ENCODE peak calls at places on chromosomes 11 and 22, in seven cellular contexts. Y is testis; F is Peyer's patch; G is cardiac fibroblast; V is endothelial cell; U is CD4-positive, alpha-beta T cell; W is omental fat pad. A is an unnamed sample.

GRCh38 chr11:68936676-68937620 is 33.3 kb downstream of the IGHMBP2 start:
- DNase-seq in V (no peak), U (no peak), Y (no peak), F (no peak), G (no peak), W (no peak), A (peak)

GRCh38 chr11:93525601-93526000 is 17.6 kb downstream of the SMCO4 start:
- DNase-seq in W (no peak), Y (no peak), F (no peak), G (peak), U (no peak), V (no peak), A (no peak)

GRCh38 chr11:8914661-8915018 is 3.7 kb downstream of the AKIP1 start:
- DNase-seq in U (no peak), G (no peak), W (no peak), V (no peak), F (no peak), Y (no peak), A (no peak)

GRCh38 chr11:77512092-77512491 is 38.2 kb upstream of the PAK1 start:
- DNase-seq in U (no peak), G (no peak), V (no peak), W (no peak), Y (no peak), F (no peak), A (no peak)

GRCh38 chr11:115455606-115456005 is 48.6 kb downstream of the CADM1 start:
- DNase-seq in Y (no peak), V (no peak), W (no peak), F (no peak), U (no peak), G (no peak), A (no peak)

GRCh38 chr11:29538339-29539036 is 478.3 kb downstream of the KCNA4 start:
- DNase-seq in V (no peak), Y (no peak), G (no peak), U (no peak), W (no peak), F (no peak), A (no peak)

GRCh38 chr11:62013266-62014157 is 46.1 kb upstream of the FTH1 start:
- DNase-seq in G (no peak), V (no peak), Y (no peak), W (no peak), F (no peak), U (no peak), A (no peak)

GRCh38 chr22:49016909-49017768 is 810.5 kb downstream of the BRD1 start:
- DNase-seq in Y (no peak), W (peak), F (no peak), G (no peak), V (no peak), U (no peak), A (no peak)

GRCh38 chr11:112511906-112512305 is 251.2 kb upstream of the PLET1 start:
- DNase-seq in F (no peak), V (no peak), W (no peak), G (no peak), U (no peak), Y (no peak), A (no peak)

GRCh38 chr11:78168539-78169477 is 19.6 kb downstream of the KCTD21 start:
- DNase-seq in U (no peak), Y (peak), V (peak), F (peak), G (peak), W (no peak), A (no peak)

GRCh38 chr22:37716708-37717107 is 19.9 kb downstream of the TRIOBP start:
- DNase-seq in F (no peak), V (no peak), G (peak), U (no peak), Y (no peak), W (no peak), A (no peak)

GRCh38 chr11:118634435-118635236 is 27.2 kb downstream of the PHLDB1 start:
- DNase-seq in G (peak), U (no peak), F (peak), Y (peak), W (no peak), V (peak), A (no peak)

GRCh38 chr11:69892237-69892985 is 73.2 kb upstream of the FGF3 start:
- DNase-seq in Y (no peak), W (no peak), G (no peak), F (no peak), U (no peak), V (peak), A (no peak)

GRCh38 chr11:29184939-29185890 is 831.6 kb downstream of the KCNA4 start:
- DNase-seq in U (no peak), V (no peak), Y (no peak), G (peak), W (no peak), F (no peak), A (no peak)

GRCh38 chr11:116727990-116728389 is 44.8 kb downstream of the BUD13 start:
- DNase-seq in U (no peak), V (no peak), G (no peak), F (no peak), W (no peak), Y (no peak), A (no peak)

GRCh38 chr11:67652965-67653845 is 2.7 kb upstream of the ACY3 start:
- DNase-seq in G (no peak), U (no peak), Y (no peak), V (no peak), W (no peak), F (peak), A (no peak)

GRCh38 chr11:115496892-115497291 is 7.3 kb downstream of the CADM1 start:
- DNase-seq in G (no peak), W (no peak), V (no peak), F (no peak), U (no peak), Y (no peak), A (no peak)

GRCh38 chr22:48948575-48949170 is 879.0 kb downstream of the BRD1 start:
- DNase-seq in G (no peak), V (no peak), U (no peak), F (peak), W (no peak), Y (peak), A (no peak)

GRCh38 chr22:33272180-33272579 is 214.0 kb upstream of the SYN3 start:
- DNase-seq in Y (no peak), W (no peak), F (no peak), G (no peak), U (no peak), V (no peak), A (no peak)

GRCh38 chr11:2910401-2910955 is 18.7 kb downstream of the PHLDA2 start:
- DNase-seq in U (no peak), V (no peak), G (no peak), F (no peak), Y (no peak), W (no peak), A (no peak)

GRCh38 chr11:45885921-45886721 is 670 bp downstream of the MAPK8IP1 start:
- DNase-seq in G (no peak), Y (no peak), V (no peak), F (no peak), U (no peak), W (no peak), A (no peak)

GRCh38 chr22:23384899-23385298 is 195.2 kb downstream of the IGLL1 start:
- DNase-seq in G (no peak), U (no peak), V (no peak), Y (no peak), F (no peak), W (no peak), A (no peak)

GRCh38 chr11:131465746-131466145 is 95.3 kb downstream of the NTM start:
- DNase-seq in W (no peak), V (peak), F (no peak), Y (no peak), G (no peak), U (no peak), A (no peak)
- TF ChIP-seq CTCF in W (no peak), V (peak), F (no peak), Y (no peak), G (no peak), U (no peak), A (no peak)

GRCh38 chr22:29837780-29838598 is at the start of gene ASCC2:
- DNase-seq in W (peak), G (peak), U (peak), F (peak), Y (peak), V (peak), A (peak)
- TF ChIP-seq CTCF in W (no peak), G (no peak), U (no peak), F (no peak), Y (peak), V (no peak), A (no peak)

DNA sequence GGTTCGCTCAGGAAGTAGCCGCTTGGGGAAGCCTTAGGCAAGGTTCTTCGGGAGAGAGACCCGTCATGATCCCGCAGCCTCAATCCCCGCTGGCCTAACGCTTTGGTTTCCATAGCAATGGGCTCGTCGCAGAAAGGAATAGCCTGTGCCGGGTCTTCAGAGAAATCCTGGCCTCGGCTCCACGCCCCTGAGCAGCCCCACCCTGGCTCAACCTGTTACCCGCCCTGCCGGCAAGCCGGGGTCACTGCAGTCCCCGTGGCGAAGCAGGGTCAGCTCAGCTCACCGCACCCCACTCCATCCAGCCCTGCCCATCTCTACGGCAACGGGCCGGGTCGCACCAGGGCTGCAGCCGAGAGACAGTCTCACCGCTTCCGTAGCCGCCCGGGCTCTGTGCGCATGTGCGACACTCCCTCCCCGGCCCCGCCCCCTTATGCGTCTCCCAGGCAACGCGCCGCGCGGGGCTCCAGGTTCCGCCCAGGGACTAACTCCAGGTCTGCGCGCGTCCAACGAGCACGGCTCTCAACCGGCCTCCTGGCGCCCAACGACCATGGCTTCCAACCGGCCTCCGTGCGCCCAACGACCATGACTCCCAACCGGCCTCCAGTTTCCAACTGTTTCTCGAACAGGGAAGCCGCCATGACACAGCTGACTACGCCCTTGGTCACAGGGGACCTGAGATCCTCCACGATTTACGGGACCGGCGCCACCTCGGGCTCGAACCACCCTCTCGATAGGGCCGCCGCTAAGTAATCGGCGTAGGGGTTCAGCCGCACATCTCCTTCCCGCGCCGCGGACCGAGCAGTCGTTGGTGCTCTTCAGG is at the start of gene DUSP18:
- DNase-seq in G (peak), W (peak), U (peak), Y (peak), F (peak), V (peak), A (peak)
- TF ChIP-seq CTCF in G (peak), W (no peak), U (no peak), Y (peak), F (peak), V (peak), A (peak)

DNA sequence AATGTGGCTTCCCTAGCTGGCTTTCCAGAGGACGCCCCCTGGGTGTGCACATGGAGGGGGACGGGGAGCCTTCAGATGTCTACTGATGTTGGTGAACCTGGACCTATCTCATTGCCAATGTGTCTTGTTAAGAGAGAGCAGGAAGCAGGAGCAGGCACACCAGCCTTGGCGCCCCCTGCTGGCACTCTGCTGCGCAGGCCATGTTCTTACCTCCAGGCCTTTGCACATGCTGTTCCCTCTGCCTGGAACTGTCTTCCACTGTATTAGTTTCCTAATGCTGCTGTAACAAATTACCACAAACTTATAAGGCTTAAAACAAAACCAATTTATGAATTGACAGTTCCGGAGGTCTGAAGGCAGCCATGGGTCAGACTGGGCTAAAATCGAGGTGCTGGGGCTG is 23.6 kb upstream of the MN1 start:
- DNase-seq in U (no peak), V (no peak), Y (peak), W (no peak), F (no peak), G (peak), A (no peak)
- TF ChIP-seq CTCF in U (no peak), V (peak), Y (no peak), W (no peak), F (no peak), G (peak), A (no peak)

DNA sequence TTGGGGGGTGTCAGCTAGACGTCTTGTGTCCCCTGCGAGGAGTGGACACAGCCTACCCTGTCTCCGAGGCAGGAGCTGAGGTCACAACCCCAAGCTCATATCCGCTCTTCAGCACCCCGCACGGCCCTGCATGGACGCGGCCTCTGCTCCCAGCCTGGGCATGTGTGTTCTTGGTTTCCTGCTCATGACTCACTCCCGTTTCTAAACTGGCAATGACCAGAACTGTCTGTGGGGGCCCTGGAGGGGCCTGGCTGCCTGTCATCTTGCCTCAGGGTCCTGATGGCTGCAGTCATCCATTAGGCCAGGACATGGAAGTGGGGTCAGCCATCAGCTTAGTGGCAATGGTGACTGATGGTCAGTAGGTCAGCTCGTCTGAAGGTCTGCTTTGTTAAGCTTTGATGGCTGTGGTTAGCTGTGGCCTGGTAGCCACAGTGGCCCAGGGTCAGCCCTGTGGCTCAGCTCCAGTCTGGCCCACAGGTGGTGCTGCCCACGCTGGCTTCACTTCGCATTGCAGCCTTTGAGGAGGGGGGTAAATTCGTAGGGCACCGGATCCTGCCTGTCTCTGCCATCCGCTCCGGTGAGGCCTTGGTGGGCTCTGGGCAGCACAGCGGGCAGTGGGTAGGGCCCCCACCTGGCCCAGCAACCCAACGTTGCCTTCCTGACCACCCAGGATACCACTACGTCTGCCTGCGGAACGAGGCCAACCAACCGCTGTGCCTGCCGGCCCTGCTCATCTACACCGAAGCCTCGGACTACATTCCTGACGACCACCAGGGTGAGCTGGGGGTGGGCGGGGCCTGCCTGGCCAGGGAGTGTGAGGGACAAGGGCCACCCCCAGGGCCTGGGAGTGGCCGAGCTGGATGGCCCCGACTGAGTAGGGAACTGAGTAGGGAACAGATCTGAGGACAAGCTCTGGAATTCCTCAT is 12.0 kb downstream of the PLCB3 start:
- DNase-seq in G (peak), Y (no peak), U (no peak), F (no peak), W (no peak), V (no peak), A (no peak)
- TF ChIP-seq CTCF in G (no peak), Y (no peak), U (no peak), F (no peak), W (no peak), V (no peak), A (no peak)

GRCh38 chr11:19951558-19952083 is 208.7 kb downstream of the DBX1 start:
- DNase-seq in V (peak), Y (no peak), F (no peak), W (no peak), G (peak), U (no peak), A (peak)
- TF ChIP-seq CTCF in V (peak), Y (peak), F (no peak), W (no peak), G (peak), U (peak), A (peak)

GRCh38 chr22:17890892-17891291 is 116.6 kb upstream of the BID start:
- DNase-seq in W (no peak), F (no peak), Y (no peak), G (no peak), V (no peak), U (no peak), A (no peak)

GRCh38 chr22:17891427-17892167 is 117.3 kb upstream of the BID start:
- DNase-seq in W (no peak), F (peak), Y (no peak), G (no peak), U (no peak), V (peak), A (no peak)

GRCh38 chr22:17890245-17890671 is 116.0 kb upstream of the BID start:
- DNase-seq in Y (no peak), V (no peak), G (no peak), W (no peak), F (peak), U (no peak), A (no peak)

GRCh38 chr22:17888439-17888838 is 114.2 kb upstream of the BID start:
- DNase-seq in F (no peak), G (no peak), Y (no peak), U (no peak), W (no peak), V (no peak), A (no peak)

DNA sequence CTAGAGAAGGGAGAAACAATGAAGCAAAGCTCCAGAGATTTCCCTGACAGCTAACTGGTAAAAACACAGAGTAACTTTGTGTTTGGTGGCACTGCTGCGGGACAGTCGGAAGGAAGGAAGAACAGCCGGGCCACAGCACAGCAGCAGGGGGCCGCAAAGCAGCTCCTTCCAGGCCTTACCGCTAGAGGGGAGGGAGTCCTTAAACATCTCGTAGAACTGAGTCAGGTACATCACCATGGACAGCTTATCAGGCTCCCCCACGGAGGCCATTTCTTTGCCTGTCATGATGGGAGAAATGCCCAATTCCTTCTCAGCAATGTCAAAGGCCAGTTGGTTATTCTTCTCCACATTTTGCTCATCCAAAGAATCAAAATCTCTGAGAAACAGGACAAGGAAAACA is 114.6 kb upstream of the BID start:
- DNase-seq in W (no peak), F (no peak), V (peak), U (no peak), Y (no peak), G (peak), A (no peak)
- TF ChIP-seq CTCF in W (no peak), F (no peak), V (no peak), U (no peak), Y (no peak), G (no peak), A (no peak)

GRCh38 chr11:35359321-35360058 is 59.9 kb downstream of the SLC1A2 start:
- DNase-seq in W (peak), G (no peak), V (no peak), U (no peak), F (no peak), Y (no peak), A (no peak)

GRCh38 chr11:35352107-35352888 is 67.1 kb downstream of the SLC1A2 start:
- DNase-seq in U (no peak), Y (peak), G (peak), F (no peak), W (no peak), V (no peak), A (no peak)

GRCh38 chr11:35357893-35358292 is 61.5 kb downstream of the SLC1A2 start:
- DNase-seq in W (no peak), U (no peak), F (no peak), Y (no peak), V (no peak), G (peak), A (no peak)

GRCh38 chr11:35354644-35355043 is 64.7 kb downstream of the SLC1A2 start:
- DNase-seq in Y (no peak), G (peak), W (no peak), F (no peak), U (no peak), V (no peak), A (no peak)

GRCh38 chr11:35355102-35355749 is 64.1 kb downstream of the SLC1A2 start:
- DNase-seq in Y (no peak), G (no peak), U (no peak), W (no peak), V (no peak), F (no peak), A (no peak)
- TF ChIP-seq CTCF in Y (no peak), G (no peak), U (no peak), W (no peak), V (no peak), F (no peak), A (no peak)

GRCh38 chr22:27408068-27408467 is 393.5 kb downstream of the MN1 start:
- DNase-seq in G (no peak), F (no peak), W (no peak), Y (no peak), U (no peak), V (no peak), A (no peak)

GRCh38 chr22:27406389-27406861 is 395.1 kb downstream of the MN1 start:
- DNase-seq in W (no peak), V (no peak), U (no peak), Y (no peak), F (no peak), G (peak), A (no peak)

GRCh38 chr22:27407369-27407985 is 394.1 kb downstream of the MN1 start:
- DNase-seq in V (no peak), G (no peak), W (no peak), Y (no peak), F (no peak), U (no peak), A (no peak)

GRCh38 chr22:27405672-27406388 is 395.7 kb downstream of the MN1 start:
- DNase-seq in U (no peak), V (peak), W (no peak), G (peak), F (peak), Y (peak), A (peak)

DNA sequence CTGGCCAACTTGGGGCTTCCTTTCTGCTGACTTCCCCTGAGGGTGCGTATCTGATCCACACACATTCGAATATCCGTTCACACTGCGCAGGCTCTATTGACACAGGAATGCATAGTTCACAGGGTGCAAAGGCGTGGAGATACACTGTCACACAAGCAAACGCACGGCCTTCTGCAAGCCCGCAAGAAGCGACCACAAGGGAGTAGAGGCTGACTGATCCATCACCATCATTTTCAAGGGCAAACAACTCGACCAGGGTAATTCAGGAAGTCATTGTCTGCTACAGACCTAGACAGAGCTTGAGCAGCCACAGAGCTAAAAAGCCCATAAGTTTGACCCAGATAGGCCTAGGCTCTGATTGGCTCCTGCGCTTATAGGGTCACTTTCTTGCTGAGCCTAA is 392.3 kb downstream of the MN1 start:
- DNase-seq in W (no peak), F (no peak), G (no peak), U (no peak), V (no peak), Y (no peak), A (no peak)
- TF ChIP-seq CTCF in W (no peak), F (no peak), G (no peak), U (no peak), V (no peak), Y (no peak), A (no peak)